ENCODE peak calls at places on chromosomes 16 and 17, in four cellular contexts. Z, T, Y and H are unnamed samples.

GRCh38 chr16:56780646-56781045 is 50.7 kb downstream of the NUP93 start:
- DNase-seq in Z (no peak), T (no peak), Y (no peak), H (no peak)

GRCh38 chr16:1527836-1528811 is 5.3 kb upstream of the TMEM204 start:
- DNase-seq in Z (no peak), T (no peak), Y (no peak), H (no peak)

GRCh38 chr16:68719993-68720489 is 17.1 kb upstream of the CDH1 start:
- DNase-seq in Z (no peak), T (no peak), Y (no peak), H (no peak)

GRCh38 chr17:78253946-78254672 is 22.7 kb downstream of the TMEM235 start:
- DNase-seq in Z (peak; percentile 87), T (peak; percentile 73), Y (peak; percentile 89), H (peak; percentile 85)

GRCh38 chr16:88985521-88985920 is 8.5 kb upstream of the CBFA2T3 start:
- DNase-seq in Z (no peak), T (no peak), Y (no peak), H (no peak)

GRCh38 chr16:85754403-85754802 is 3.5 kb upstream of the C16orf74 start:
- DNase-seq in Z (no peak), T (no peak), Y (no peak), H (no peak)

GRCh38 chr16:72936408-72936807 is 111.5 kb downstream of the ZFHX3 start:
- DNase-seq in Z (no peak), T (no peak), Y (peak; percentile 42), H (no peak)

GRCh38 chr17:27473748-27474609 is 17.7 kb downstream of the KSR1 start:
- DNase-seq in Z (no peak), T (no peak), Y (peak; percentile 75), H (no peak)

GRCh38 chr16:80984124-80984892 is 22.4 kb downstream of the CMC2 start:
- DNase-seq in Z (no peak), T (no peak), Y (no peak), H (no peak)

GRCh38 chr17:74339537-74340195 is 13.6 kb downstream of the KIF19 start:
- DNase-seq in Z (no peak), T (no peak), Y (no peak), H (no peak)

GRCh38 chr16:28478511-28479180 is 6.5 kb upstream of the NPIPB7 start:
- DNase-seq in Z (no peak), T (no peak), Y (no peak), H (no peak)

GRCh38 chr17:66459811-66460270 is 157.4 kb downstream of the PRKCA start:
- DNase-seq in Z (peak; percentile 94), T (peak; percentile 19), Y (peak; percentile 92), H (peak; percentile 58)

GRCh38 chr17:27315796-27316465 is 22.0 kb downstream of the WSB1 start:
- DNase-seq in Z (no peak), T (no peak), Y (no peak), H (no peak)

GRCh38 chr17:31538080-31538762 is 146.7 kb downstream of the RAB11FIP4 start:
- DNase-seq in Z (no peak), T (no peak), Y (no peak), H (no peak)

GRCh38 chr16:20323591-20324117 is 3.7 kb downstream of the GP2 start:
- DNase-seq in Z (no peak), T (no peak), Y (no peak), H (no peak)

GRCh38 chr17:57294629-57295501 is 38.5 kb downstream of the MSI2 start:
- DNase-seq in Z (peak; percentile 44), T (no peak), Y (no peak), H (no peak)

GRCh38 chr17:31489295-31490018 is 98.0 kb downstream of the RAB11FIP4 start:
- DNase-seq in Z (no peak), T (no peak), Y (no peak), H (peak; percentile 38)

GRCh38 chr16:82841108-82841507 is 214.3 kb downstream of the CDH13 start:
- DNase-seq in Z (no peak), T (no peak), Y (no peak), H (no peak)

GRCh38 chr16:8391219-8391757 is 199.0 kb downstream of the TMEM114 start:
- DNase-seq in Z (no peak), T (no peak), Y (no peak), H (no peak)

GRCh38 chr17:39709319-39709997 is 9.6 kb downstream of the ERBB2 start:
- DNase-seq in Z (no peak), T (no peak), Y (no peak), H (no peak)

GRCh38 chr17:83124871-83125514 is 45.6 kb downstream of the METRNL start:
- DNase-seq in Z (no peak), T (no peak), Y (peak; percentile 59), H (peak; percentile 4)

GRCh38 chr16:70808371-70808770 is 7.4 kb upstream of the VAC14 start:
- DNase-seq in Z (no peak), T (no peak), Y (no peak), H (no peak)

GRCh38 chr17:59647288-59647687 is 27.6 kb downstream of the CLTC start:
- DNase-seq in Z (no peak), T (no peak), Y (no peak), H (no peak)

GRCh38 chr17:59642535-59642934 is 22.8 kb downstream of the CLTC start:
- DNase-seq in Z (no peak), T (no peak), Y (no peak), H (no peak)

GRCh38 chr17:59638553-59638952 is 18.9 kb downstream of the CLTC start:
- DNase-seq in Z (no peak), T (no peak), Y (no peak), H (no peak)

GRCh38 chr17:59643159-59643857 is 23.6 kb downstream of the CLTC start:
- DNase-seq in Z (no peak), T (no peak), Y (no peak), H (no peak)

GRCh38 chr17:59641799-59642484 is 22.2 kb downstream of the CLTC start:
- DNase-seq in Z (no peak), T (no peak), Y (no peak), H (no peak)
- TF ChIP-seq EP300 in Z (no peak), T (no peak), Y (no peak), H (no peak)

GRCh38 chr16:31478956-31479355 is 4.0 kb upstream of the SLC5A2 start:
- DNase-seq in Z (no peak), T (no peak), Y (no peak), H (no peak)

GRCh38 chr16:31475949-31476304 is 4.0 kb downstream of the TGFB1I1 start:
- DNase-seq in Z (no peak), T (no peak), Y (no peak), H (no peak)

GRCh38 chr16:31476305-31477219 is 4.6 kb downstream of the TGFB1I1 start:
- DNase-seq in Z (no peak), T (peak; percentile 51), Y (peak; percentile 85), H (no peak)

GRCh38 chr16:31479752-31480151 is 3.2 kb upstream of the SLC5A2 start:
- DNase-seq in Z (no peak), T (no peak), Y (no peak), H (no peak)

GRCh38 chr16:31477220-31478216 is 5.4 kb upstream of the SLC5A2 start:
- DNase-seq in Z (no peak), T (no peak), Y (no peak), H (no peak)
- TF ChIP-seq CTCF in Z (no peak), T (no peak), Y (no peak), H (no peak)

DNA sequence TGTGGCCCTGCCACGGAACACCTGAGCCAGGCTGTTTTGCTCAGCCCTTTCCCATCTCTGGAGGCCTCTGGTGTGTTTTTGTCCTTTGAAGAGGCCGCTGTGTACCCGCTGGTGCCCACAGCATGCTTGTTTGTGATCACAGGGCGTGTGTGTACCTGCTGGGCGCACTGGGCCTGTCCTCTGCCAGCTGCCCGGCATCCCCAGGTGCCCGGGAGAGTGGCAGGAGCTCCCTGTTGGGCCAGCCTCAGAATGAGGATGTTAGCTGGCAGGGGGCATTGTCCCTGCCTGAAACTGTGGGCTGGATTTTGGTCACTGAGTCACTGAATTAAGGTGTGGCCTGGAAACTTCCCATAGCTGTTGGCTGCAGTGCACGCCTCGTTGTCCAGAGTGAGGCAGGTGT is 31.1 kb downstream of the BAIAP2 start:
- DNase-seq in Z (no peak), T (no peak), Y (no peak), H (no peak)
- H3K9me3 ChIP-seq in Z (no peaks in the 10 kb centered on the region), T (no peaks in the 10 kb centered on the region), Y (no peaks in the 10 kb centered on the region), H (no peaks in the 10 kb centered on the region)

GRCh38 chr17:55440391-55440790 is 18.8 kb upstream of the MMD start:
- DNase-seq in Z (no peak), T (no peak), Y (no peak), H (no peak)

GRCh38 chr17:55435408-55435807 is 13.8 kb upstream of the MMD start:
- DNase-seq in Z (no peak), T (no peak), Y (no peak), H (no peak)

GRCh38 chr17:55434721-55435120 is 13.1 kb upstream of the MMD start:
- DNase-seq in Z (no peak), T (no peak), Y (no peak), H (no peak)

GRCh38 chr17:55436224-55437164 is 14.9 kb upstream of the MMD start:
- DNase-seq in Z (no peak), T (no peak), Y (no peak), H (no peak)

GRCh38 chr17:55437165-55437605 is 15.6 kb upstream of the MMD start:
- DNase-seq in Z (no peak), T (no peak), Y (no peak), H (no peak)
- TF ChIP-seq EP300 in Z (no peak), T (peak; percentile 55), Y (no peak), H (no peak)

DNA sequence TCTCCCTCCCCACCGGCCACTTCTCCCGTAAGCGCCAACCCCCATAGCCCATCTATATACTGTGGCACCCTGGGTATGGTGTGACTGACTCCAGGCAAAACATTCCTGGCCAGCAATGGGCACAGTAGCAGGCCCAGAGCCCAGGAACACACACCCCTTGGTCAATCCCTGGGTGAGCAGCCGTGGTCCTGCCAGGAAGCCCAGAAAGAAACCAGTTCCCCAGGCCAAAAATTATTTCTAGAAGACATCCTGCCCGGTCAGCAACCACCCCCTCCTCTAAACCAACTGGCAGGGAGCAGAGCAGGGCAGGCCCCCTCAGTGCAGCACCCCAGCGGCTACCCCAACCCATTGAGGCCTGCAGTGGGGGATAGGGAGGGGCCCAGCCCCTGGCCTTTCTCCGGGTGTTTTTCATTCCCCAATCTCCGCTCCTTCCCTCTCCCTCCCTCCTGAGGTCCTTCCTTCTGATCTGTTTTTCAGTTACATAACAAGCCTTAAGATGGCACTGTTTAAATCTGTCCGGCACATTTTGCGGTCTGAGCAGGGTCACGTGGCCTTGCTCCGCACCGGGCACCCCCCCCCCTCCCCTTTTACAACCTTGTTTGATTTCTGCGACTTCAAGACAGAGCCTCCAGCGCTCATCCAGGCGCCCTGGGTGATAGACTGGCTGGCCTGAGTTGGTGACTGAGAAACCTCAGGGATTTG is 2.0 kb downstream of the NPTX1 start:
- DNase-seq in Z (peak; percentile 78), T (no peak), Y (peak; percentile 84), H (no peak)
- TF ChIP-seq CTCF in Z (peak; percentile 48), T (peak; percentile 22), Y (peak; percentile 18), H (no peak)